ENCODE peak calls at places on chromosomes 7 and 10, in ten cellular contexts. G, S, F, H, J, W, N, V, A and E are unnamed samples.

GRCh38 chr7:131196808-131197207 is 130.9 kb upstream of the MKLN1 start:
- DNase-seq in G (no peak), S (no peak), F (no peak), H (no peak), J (peak; percentile 39), W (no peak), N (peak; percentile 48), V (peak; percentile 66), A (no peak), E (no peak)

GRCh38 chr7:157525501-157525915 is 188.7 kb downstream of the DNAJB6 start:
- DNase-seq in G (no peak), S (no peak), F (no peak), H (no peak), J (no peak), W (no peak), N (no peak), V (no peak), A (no peak), E (no peak)

GRCh38 chr7:32602470-32602869 is 107.2 kb downstream of the AVL9 start:
- DNase-seq in G (no peak), S (no peak), F (no peak), H (no peak), J (no peak), W (no peak), N (no peak), V (no peak), A (no peak), E (no peak)

GRCh38 chr7:155422151-155422550 is 35.8 kb upstream of the EN2 start:
- DNase-seq in G (no peak), S (no peak), F (no peak), H (no peak), J (no peak), W (peak; percentile 71), N (no peak), V (no peak), A (no peak), E (no peak)

GRCh38 chr7:4830176-4830575 is 31.7 kb downstream of the PAPOLB start:
- DNase-seq in G (no peak), S (peak; percentile 83), F (no peak), H (peak; percentile 44), J (peak; percentile 34), W (no peak), N (peak; percentile 8), V (peak; percentile 89), A (peak; percentile 50), E (peak; percentile 32)

GRCh38 chr10:48608279-48608681 is 3.4 kb upstream of the ARHGAP22 start:
- DNase-seq in G (no peak), S (no peak), F (no peak), H (no peak), J (no peak), W (no peak), N (peak; percentile 68), V (peak; percentile 72), A (no peak), E (no peak)

GRCh38 chr7:29940199-29940598 is 49.4 kb downstream of the SCRN1 start:
- DNase-seq in G (no peak), S (no peak), F (no peak), H (no peak), J (no peak), W (no peak), N (peak; percentile 59), V (no peak), A (no peak), E (no peak)

GRCh38 chr10:20299037-20299557 is 482.9 kb downstream of the PLXDC2 start:
- DNase-seq in G (no peak), S (no peak), F (no peak), H (no peak), J (peak; percentile 65), W (no peak), N (no peak), V (no peak), A (no peak), E (no peak)

GRCh38 chr10:126455036-126455765 is 66.9 kb upstream of the ADAM12 start:
- DNase-seq in G (no peak), S (no peak), F (no peak), H (no peak), J (no peak), W (no peak), N (no peak), V (no peak), A (no peak), E (no peak)

GRCh38 chr10:5890519-5890878 is 456 bp downstream of the FBH1 start:
- DNase-seq in G (no peak), S (peak; percentile 43), F (no peak), H (peak; percentile 1), J (no peak), W (no peak), N (peak; percentile 44), V (peak; percentile 45), A (no peak), E (no peak)

GRCh38 chr7:46411236-46411635 is 490.2 kb upstream of the IGFBP3 start:
- DNase-seq in G (no peak), S (no peak), F (no peak), H (no peak), J (no peak), W (no peak), N (no peak), V (no peak), A (no peak), E (no peak)

GRCh38 chr7:78020874-78021249 is 222.3 kb downstream of the PHTF2 start:
- DNase-seq in G (no peak), S (no peak), F (no peak), H (no peak), J (no peak), W (no peak), N (no peak), V (no peak), A (no peak), E (no peak)

GRCh38 chr10:77111611-77112550 is 525.7 kb downstream of the KCNMA1 start:
- DNase-seq in G (no peak), S (no peak), F (no peak), H (peak; percentile 99), J (peak; percentile 95), W (no peak), N (peak; percentile 63), V (peak; percentile 63), A (no peak), E (no peak)

GRCh38 chr7:119065966-119066365 is 841.5 kb downstream of the ANKRD7 start:
- DNase-seq in G (no peak), S (no peak), F (no peak), H (no peak), J (no peak), W (no peak), N (no peak), V (no peak), A (no peak), E (no peak)

GRCh38 chr10:24866615-24867583 is 85.5 kb downstream of the PRTFDC1 start:
- DNase-seq in G (no peak), S (peak; percentile 71), F (no peak), H (peak; percentile 57), J (peak; percentile 88), W (no peak), N (peak; percentile 66), V (no peak), A (peak; percentile 29), E (no peak)

GRCh38 chr7:55570939-55571338 is 1.4 kb downstream of the VOPP1 start:
- DNase-seq in G (no peak), S (no peak), F (no peak), H (peak; percentile 85), J (peak; percentile 88), W (no peak), N (peak; percentile 80), V (no peak), A (no peak), E (no peak)

GRCh38 chr7:117402109-117402508 is 25.2 kb downstream of the ASZ1 start:
- DNase-seq in G (no peak), S (no peak), F (no peak), H (no peak), J (peak; percentile 44), W (no peak), N (peak; percentile 4), V (peak; percentile 1), A (no peak), E (no peak)

GRCh38 chr7:141275350-141275749 is 201.5 kb downstream of the TMEM178B start:
- DNase-seq in G (no peak), S (no peak), F (no peak), H (no peak), J (no peak), W (no peak), N (no peak), V (no peak), A (no peak), E (no peak)
- TF ChIP-seq CTCF in G (no peak), S (no peak), F (no peak), H (no peak), J (no peak), W (no peak), N (no peak), V (peak; percentile 23), A (no peak), E (no peak)

DNA sequence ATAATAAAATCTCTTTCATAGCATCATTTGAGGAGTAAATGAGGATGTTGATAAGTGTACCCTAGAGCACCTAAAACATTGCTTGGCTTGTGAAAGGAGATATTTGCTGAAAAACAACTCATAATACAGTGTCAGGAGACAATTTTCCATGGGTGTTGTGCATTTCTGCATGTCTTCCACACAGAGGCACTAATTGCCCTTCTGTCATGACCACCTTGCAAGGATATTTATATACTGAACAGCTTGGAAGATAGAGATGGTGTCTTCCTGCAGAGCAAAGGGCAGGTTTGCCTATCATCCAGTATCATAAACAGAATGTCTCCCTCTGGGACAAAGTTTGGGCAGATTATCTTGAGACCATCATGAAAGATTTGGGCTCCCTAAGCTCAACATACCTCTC is 495.2 kb upstream of the LRRN3 start:
- DNase-seq in G (no peak), S (no peak), F (no peak), H (no peak), J (no peak), W (no peak), N (no peak), V (peak; percentile 8), A (no peak), E (no peak)
- TF ChIP-seq CTCF in G (no peak), S (no peak), F (no peak), H (peak; percentile 18), J (no peak), W (peak; percentile 22), N (no peak), V (peak; percentile 24), A (no peak), E (no peak)

GRCh38 chr7:136336932-136337331 is 359.8 kb upstream of the MTPN start:
- DNase-seq in G (no peak), S (no peak), F (no peak), H (no peak), J (no peak), W (no peak), N (no peak), V (no peak), A (no peak), E (no peak)
- TF ChIP-seq CTCF in G (no peak), S (no peak), F (no peak), H (no peak), J (no peak), W (no peak), N (no peak), V (no peak), A (no peak), E (no peak)

GRCh38 chr7:90551036-90551435 is 45.1 kb upstream of the CDK14 start:
- DNase-seq in G (no peak), S (no peak), F (no peak), H (peak; percentile 48), J (no peak), W (no peak), N (peak; percentile 36), V (peak; percentile 7), A (no peak), E (no peak)

DNA sequence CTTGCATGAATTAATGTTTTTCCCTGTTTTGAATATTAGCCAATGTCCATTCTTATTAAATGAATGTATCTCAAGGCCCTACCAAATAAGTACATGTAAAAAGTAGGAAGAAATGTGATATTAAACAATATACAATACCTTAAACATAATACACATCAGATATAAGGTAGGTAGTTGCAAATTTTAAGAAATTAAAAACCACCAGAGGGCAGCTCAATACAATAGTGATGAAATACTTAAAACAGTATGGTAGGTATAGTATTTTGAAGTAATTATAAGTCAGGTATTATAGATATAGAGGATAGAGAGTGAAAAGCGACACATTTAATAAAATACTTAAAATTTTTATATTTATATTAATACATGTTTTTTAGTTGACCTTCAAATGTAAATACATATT is 43.6 kb upstream of the CDK14 start:
- DNase-seq in G (no peak), S (no peak), F (no peak), H (peak; percentile 61), J (no peak), W (no peak), N (peak; percentile 52), V (no peak), A (no peak), E (no peak)
- TF ChIP-seq CTCF in G (peak; percentile 22), S (peak; percentile 40), F (peak; percentile 30), H (peak; percentile 53), J (no peak), W (peak; percentile 84), N (no peak), V (no peak), A (peak; percentile 51), E (no peak)